ENCODE peak calls at places on chromosome 17, in six cellular contexts. I is thoracic aorta, R is choroid plexus epithelial cell, F is IMR-90, O is mucosa of descending colon, X is body of pancreas. Q is an unnamed sample.

GRCh38 chr17:79294459-79295071 is 219.9 kb downstream of the ENGASE start:
- DNase-seq in I (no peak), R (peak), F (peak), O (peak), X (peak), Q (peak)

GRCh38 chr17:81396722-81397313 is 1.6 kb downstream of the BAHCC1 start:
- DNase-seq in I (no peak), R (peak), F (no peak), O (no peak), X (no peak), Q (no peak)

GRCh38 chr17:81487487-81488275 is 24.9 kb downstream of the ACTG1 start:
- DNase-seq in I (no peak), R (peak), F (peak), O (peak), X (peak), Q (peak)

GRCh38 chr17:83067718-83068261 is 11.6 kb upstream of the METRNL start:
- DNase-seq in I (no peak), R (no peak), F (peak), O (no peak), X (no peak), Q (no peak)

GRCh38 chr17:64393000-64393402 is 2.3 kb upstream of the PECAM1 start:
- DNase-seq in I (no peak), R (no peak), F (no peak), O (no peak), X (no peak), Q (no peak)

GRCh38 chr17:688100-688989 is 26.3 kb downstream of the VPS53 start:
- DNase-seq in I (no peak), R (peak), F (peak), O (peak), X (no peak), Q (peak)

GRCh38 chr17:4625181-4625601 is 16.3 kb downstream of the ALOX15 start:
- DNase-seq in I (no peak), R (peak), F (peak), O (no peak), X (no peak), Q (peak)

GRCh38 chr17:49589556-49589885 is 13.8 kb downstream of the NXPH3 start:
- DNase-seq in I (no peak), R (no peak), F (no peak), O (no peak), X (no peak), Q (no peak)

GRCh38 chr17:58520843-58521430 is 6.5 kb upstream of the MTMR4 start:
- DNase-seq in I (no peak), R (peak), F (peak), O (no peak), X (no peak), Q (no peak)
- TF ChIP-seq CTCF in I (peak), R (peak), F (peak), O (no peak), X (peak), Q (peak)

DNA sequence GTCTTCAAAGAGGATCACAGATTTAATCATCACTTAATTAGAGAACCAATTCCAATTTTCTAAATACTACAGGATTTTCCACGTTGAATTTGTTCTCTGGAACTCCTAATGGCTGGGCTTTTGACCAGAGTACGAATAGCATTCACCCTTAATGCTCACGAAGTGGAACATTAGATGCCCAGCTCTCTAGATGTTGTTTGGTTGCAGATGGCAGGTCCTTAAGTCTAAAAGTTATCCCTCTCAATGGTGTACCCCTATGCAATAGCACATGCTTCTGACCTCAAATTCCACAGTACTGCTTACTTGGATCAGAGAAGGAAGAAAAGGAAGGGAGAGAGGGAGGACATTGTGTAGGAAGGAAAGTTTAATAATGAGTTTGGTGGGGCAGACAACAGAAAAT is 8.6 kb upstream of the NACA2 start:
- DNase-seq in I (no peak), R (no peak), F (no peak), O (no peak), X (no peak), Q (no peak)
- H3K4me3 ChIP-seq in I (no peak), R (no peak), F (no peak), O (no peak), X (no peak), Q (no peak)

DNA sequence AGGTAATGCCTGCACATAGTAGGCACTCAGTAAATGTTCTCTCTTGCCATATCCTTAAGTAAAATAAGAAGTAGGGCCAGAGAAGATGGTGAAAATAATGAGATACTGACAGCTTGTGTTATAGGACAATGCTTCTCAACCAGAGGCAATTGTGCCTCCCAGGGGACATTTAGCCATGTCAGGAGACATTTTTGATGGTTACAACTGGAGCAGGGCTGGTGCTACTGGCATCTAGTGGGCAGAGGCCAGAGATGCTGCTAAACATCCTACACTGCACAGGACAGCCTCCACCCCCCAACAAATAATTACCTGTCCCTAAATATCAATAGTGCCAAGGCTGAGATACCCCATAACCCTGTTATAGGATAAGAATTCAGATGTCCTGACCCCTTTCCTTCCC is 1.7 kb downstream of the RAD51D start:
- DNase-seq in I (no peak), R (peak), F (peak), O (no peak), X (no peak), Q (peak)
- TF ChIP-seq CTCF in I (no peak), R (peak), F (peak), O (no peak), X (no peak), Q (peak)

GRCh38 chr17:29612404-29613370 is 10.0 kb downstream of the CORO6 start:
- DNase-seq in I (no peak), R (no peak), F (no peak), O (no peak), X (no peak), Q (no peak)
- H3K4me3 ChIP-seq in I (peak), R (peak), F (no peak), O (no peak), X (no peak), Q (no peak)

DNA sequence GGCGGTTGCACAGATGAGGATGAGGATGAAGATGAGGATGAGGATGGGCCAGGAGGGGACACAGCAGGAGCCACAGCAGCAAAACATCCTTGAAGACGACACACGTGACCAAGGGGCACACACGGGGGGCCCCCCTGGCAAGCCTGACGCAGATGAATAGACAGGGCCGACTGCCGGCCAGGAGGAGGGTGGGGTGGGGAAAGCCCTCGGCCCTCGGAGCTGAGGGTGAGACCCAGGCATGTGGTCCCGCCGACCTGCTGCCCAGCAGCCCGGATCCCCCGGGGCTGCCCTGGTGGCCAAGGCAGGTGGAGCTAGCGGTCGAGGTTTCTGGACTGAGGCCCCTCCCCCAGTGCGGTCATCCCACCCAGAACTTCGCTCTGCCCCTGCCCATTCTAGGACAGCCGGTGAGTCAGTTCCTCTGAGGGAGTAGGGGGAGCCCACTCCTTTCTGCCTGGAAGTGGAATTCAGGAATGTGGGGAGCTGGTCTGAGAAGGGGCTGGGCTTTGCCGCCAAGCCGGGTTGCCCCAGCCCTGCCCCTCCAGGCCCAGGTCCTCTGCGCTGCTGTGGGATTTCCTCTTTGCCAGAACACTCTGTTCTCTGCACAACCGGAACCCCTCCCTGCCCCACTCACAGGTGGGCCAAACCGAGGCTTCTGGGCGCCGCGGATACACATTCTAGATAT is 9.9 kb downstream of the CYGB start:
- DNase-seq in I (peak), R (peak), F (peak), O (peak), X (no peak), Q (peak)
- TF ChIP-seq CTCF in I (no peak), R (peak), F (no peak), O (no peak), X (no peak), Q (no peak)

GRCh38 chr17:30290077-30290476 is 1.7 kb downstream of the BLMH start:
- DNase-seq in I (no peak), R (no peak), F (no peak), O (no peak), X (no peak), Q (no peak)
- H3K4me3 ChIP-seq in I (peak), R (no peak), F (no peak), O (no peak), X (no peak), Q (no peak)

GRCh38 chr17:8333281-8333680 is 6.4 kb upstream of the ODF4 start:
- DNase-seq in I (no peak), R (no peak), F (no peak), O (no peak), X (no peak), Q (no peak)

GRCh38 chr17:8332128-8332527 is 7.5 kb upstream of the ODF4 start:
- DNase-seq in I (no peak), R (no peak), F (no peak), O (no peak), X (no peak), Q (no peak)

GRCh38 chr17:8326591-8327583 is 12.8 kb upstream of the ODF4 start:
- DNase-seq in I (no peak), R (peak), F (no peak), O (peak), X (peak), Q (peak)

GRCh38 chr17:8337802-8338744 is 1.6 kb upstream of the ODF4 start:
- DNase-seq in I (no peak), R (peak), F (peak), O (no peak), X (no peak), Q (no peak)

DNA sequence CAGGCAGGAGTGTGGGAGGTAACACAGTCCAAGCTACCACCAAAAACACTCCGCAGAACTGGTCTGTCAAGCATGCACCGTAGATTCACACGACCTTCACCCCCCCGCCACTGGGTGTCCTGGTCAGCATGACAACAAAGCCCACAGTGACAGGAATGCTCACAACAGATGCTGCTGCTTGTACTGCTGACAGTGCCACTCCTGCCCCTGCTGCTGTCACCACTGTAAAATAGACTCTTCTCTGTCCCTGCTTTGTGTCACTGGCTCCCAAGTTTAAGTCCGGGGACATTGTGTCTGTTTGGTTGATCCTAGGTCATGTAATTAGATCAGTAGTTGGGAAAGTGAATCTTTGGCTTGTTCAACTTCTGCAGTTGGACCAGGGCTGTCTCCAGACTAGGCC is 7.0 kb upstream of the ODF4 start:
- DNase-seq in I (no peak), R (no peak), F (no peak), O (no peak), X (no peak), Q (no peak)
- TF ChIP-seq CTCF in I (no peak), R (no peak), F (no peak), O (no peak), X (no peak), Q (no peak)

GRCh38 chr17:57071991-57072944 is 12.8 kb upstream of the AKAP1 start:
- DNase-seq in I (no peak), R (no peak), F (no peak), O (no peak), X (no peak), Q (peak)
- H3K4me3 ChIP-seq in I (no peak), R (no peak), F (no peak), O (no peak), X (no peak), Q (no peak)

Q was measured in astrocyte of the spinal cord.